ENCODE peak calls at places on chromosome 21, in four cellular contexts. U is uterus, D is lower leg skin, Z is A549. F is an unnamed sample.

GRCh38 chr21:18832081-18832670 is 428.6 kb upstream of the TMPRSS15 start:
- DNase-seq in D (no peak), U (no peak), Z (no peak), F (no peak)

GRCh38 chr21:29372063-29372802 is 73.5 kb downstream of the BACH1 start:
- DNase-seq in U (peak; percentile 33), Z (peak; percentile 50), D (peak; percentile 60), F (peak; percentile 41)

GRCh38 chr21:41213081-41213480 is 45.1 kb downstream of the BACE2 start:
- DNase-seq in D (no peak), U (no peak), Z (no peak), F (no peak)

GRCh38 chr21:18517905-18518566 is 114.5 kb upstream of the TMPRSS15 start:
- DNase-seq in D (no peak), Z (no peak), U (no peak), F (no peak)

GRCh38 chr21:29360799-29361765 is 62.4 kb downstream of the BACH1 start:
- DNase-seq in U (no peak), D (no peak), Z (no peak), F (no peak)

GRCh38 chr21:31180256-31181088 is 142.2 kb upstream of the KRTAP19-8 start:
- DNase-seq in U (no peak), D (no peak), Z (peak; percentile 9), F (peak; percentile 39)

GRCh38 chr21:36209626-36210171 is 53.1 kb downstream of the DOP1B start:
- DNase-seq in Z (no peak), U (no peak), D (peak; percentile 43), F (no peak)

GRCh38 chr21:36235058-36235582 is 78.5 kb downstream of the DOP1B start:
- DNase-seq in D (no peak), Z (no peak), U (no peak), F (no peak)

GRCh38 chr21:39141502-39141901 is 41.7 kb downstream of the PSMG1 start:
- DNase-seq in U (no peak), D (no peak), Z (no peak), F (no peak)

GRCh38 chr21:40760811-40761210 is 86.1 kb downstream of the DSCAM start:
- DNase-seq in D (no peak), Z (no peak), U (no peak), F (no peak)

GRCh38 chr21:36430841-36431240 is 45.6 kb downstream of the CHAF1B start:
- DNase-seq in D (no peak), Z (no peak), U (no peak), F (no peak)

DNA sequence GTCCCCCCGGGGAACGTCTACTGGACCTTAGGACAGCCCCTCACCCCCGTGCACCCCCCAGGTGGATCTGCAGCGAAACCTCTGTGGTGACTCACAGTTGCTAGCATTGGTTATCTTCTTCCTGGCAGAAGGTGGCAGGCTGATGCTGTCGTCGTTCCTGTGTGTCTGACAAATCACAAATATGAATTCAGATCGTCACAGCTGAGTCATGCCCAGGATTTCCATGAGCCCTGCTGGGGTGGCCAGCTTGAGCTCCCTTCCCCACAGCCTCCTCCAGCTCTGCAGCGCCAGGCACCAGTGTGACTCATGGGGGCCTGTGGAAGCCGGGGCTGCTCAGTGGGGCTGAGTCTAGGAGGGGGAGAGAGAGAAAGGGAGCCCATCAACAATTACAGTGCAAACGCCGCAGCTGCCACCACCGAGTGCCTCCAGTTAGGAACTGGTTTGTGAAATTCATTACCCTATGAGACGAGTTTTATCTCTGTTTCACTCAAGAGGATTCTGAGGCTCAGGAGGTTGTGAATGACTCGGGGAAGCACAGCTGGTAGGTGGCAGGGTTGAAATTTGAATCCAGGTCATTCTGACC is 197.9 kb downstream of the DYRK1A start:
- DNase-seq in U (peak; percentile 74), D (peak; percentile 84), Z (peak; percentile 68), F (peak; percentile 98)
- TF ChIP-seq POLR2A in U (no peak), D (no peak), Z (no peak), F (peak; percentile 43)

GRCh38 chr21:10463156-10463555 is 58.2 kb upstream of the TPTE start:
- DNase-seq in U (no peak), Z (no peak), D (no peak), F (no peak)
- TF ChIP-seq POLR2A in U (no peak), Z (no peak), D (no peak), F (no peak)

GRCh38 chr21:33234618-33235520 is 5.1 kb downstream of the IFNAR2 start:
- DNase-seq in U (no peak), Z (no peak), D (no peak), F (no peak)

GRCh38 chr21:33238146-33238545 is 8.4 kb downstream of the IFNAR2 start:
- DNase-seq in U (no peak), Z (no peak), D (no peak), F (no peak)

GRCh38 chr21:33237446-33237845 is 7.7 kb downstream of the IFNAR2 start:
- DNase-seq in D (no peak), Z (no peak), U (no peak), F (no peak)

GRCh38 chr21:33236799-33237198 is 7.1 kb downstream of the IFNAR2 start:
- DNase-seq in Z (no peak), D (no peak), U (no peak), F (no peak)

DNA sequence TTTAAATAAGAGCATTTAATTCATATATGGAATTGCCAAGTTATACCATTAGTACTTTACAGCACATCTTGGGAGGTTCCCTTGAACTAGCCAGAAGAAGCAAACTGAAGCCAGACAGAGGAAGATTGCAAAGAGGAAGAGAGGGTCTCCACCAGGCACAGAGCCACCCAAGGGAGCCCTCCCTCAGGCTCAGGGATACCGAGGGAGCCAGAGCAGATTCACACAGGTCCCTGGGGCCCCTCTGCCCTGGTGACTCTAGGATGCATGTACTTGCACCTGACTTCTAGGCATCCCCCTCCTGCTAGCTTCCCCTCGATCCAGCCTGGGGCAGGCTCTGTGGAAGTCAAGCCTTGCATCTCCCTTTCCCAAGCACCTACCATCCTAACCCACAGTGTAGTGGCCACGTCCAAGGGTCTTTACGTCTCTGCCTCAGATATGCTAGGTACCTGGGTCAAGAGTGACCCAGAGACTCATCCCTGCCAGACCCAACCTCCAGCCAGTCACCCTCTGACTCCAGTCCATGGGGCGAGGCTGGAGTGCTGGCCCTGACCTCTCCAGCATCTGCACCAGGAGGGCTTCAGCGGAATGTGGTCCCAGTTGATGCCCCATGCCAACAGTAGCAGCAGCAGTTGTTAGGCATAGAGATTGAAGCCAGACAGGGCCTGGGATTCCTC is 6.4 kb downstream of the IFNAR2 start:
- DNase-seq in U (no peak), Z (no peak), D (no peak), F (no peak)
- TF ChIP-seq POLR2A in U (no peak), Z (no peak), D (no peak), F (no peak)

GRCh38 chr21:15731243-15731613 is 1.4 kb downstream of the USP25 start:
- DNase-seq in U (no peak), D (no peak), Z (peak; percentile 17), F (peak; percentile 25)
- TF ChIP-seq POLR2A in U (no peak), D (no peak), Z (no peak), F (no peak)

GRCh38 chr21:42880352-42880751 is 1.0 kb upstream of the WDR4 start:
- DNase-seq in D (no peak), U (no peak), Z (no peak), F (no peak)

GRCh38 chr21:42883921-42884320 is 4.6 kb upstream of the WDR4 start:
- DNase-seq in D (no peak), Z (no peak), U (no peak), F (no peak)

GRCh38 chr21:42878678-42878992 is 704 bp downstream of the WDR4 start:
- DNase-seq in Z (no peak), D (peak; percentile 25), U (no peak), F (no peak)

GRCh38 chr21:42878993-42879787 is at the start of gene WDR4:
- DNase-seq in D (peak; percentile 97), U (peak; percentile 98), Z (peak; percentile 93), F (peak; percentile 99)
- TF ChIP-seq POLR2A in D (no peak), U (peak; percentile 55), Z (peak; percentile 88), F (peak; percentile 97)

GRCh38 chr21:43735236-43736091 is 16.5 kb downstream of the PDXK start:
- DNase-seq in U (no peak), Z (no peak), D (no peak), F (no peak)

GRCh38 chr21:43734830-43735229 is 15.9 kb downstream of the PDXK start:
- DNase-seq in U (no peak), Z (no peak), D (no peak), F (no peak)

GRCh38 chr21:43733529-43734071 is 14.7 kb downstream of the PDXK start:
- DNase-seq in D (no peak), U (no peak), Z (no peak), F (no peak)

GRCh38 chr21:43733060-43733459 is 14.1 kb downstream of the PDXK start:
- DNase-seq in D (no peak), U (no peak), Z (no peak), F (no peak)

GRCh38 chr21:43734131-43734634 is 15.3 kb downstream of the PDXK start:
- DNase-seq in D (no peak), U (no peak), Z (no peak), F (no peak)
- TF ChIP-seq POLR2A in D (no peak), U (no peak), Z (no peak), F (no peak)

DNA sequence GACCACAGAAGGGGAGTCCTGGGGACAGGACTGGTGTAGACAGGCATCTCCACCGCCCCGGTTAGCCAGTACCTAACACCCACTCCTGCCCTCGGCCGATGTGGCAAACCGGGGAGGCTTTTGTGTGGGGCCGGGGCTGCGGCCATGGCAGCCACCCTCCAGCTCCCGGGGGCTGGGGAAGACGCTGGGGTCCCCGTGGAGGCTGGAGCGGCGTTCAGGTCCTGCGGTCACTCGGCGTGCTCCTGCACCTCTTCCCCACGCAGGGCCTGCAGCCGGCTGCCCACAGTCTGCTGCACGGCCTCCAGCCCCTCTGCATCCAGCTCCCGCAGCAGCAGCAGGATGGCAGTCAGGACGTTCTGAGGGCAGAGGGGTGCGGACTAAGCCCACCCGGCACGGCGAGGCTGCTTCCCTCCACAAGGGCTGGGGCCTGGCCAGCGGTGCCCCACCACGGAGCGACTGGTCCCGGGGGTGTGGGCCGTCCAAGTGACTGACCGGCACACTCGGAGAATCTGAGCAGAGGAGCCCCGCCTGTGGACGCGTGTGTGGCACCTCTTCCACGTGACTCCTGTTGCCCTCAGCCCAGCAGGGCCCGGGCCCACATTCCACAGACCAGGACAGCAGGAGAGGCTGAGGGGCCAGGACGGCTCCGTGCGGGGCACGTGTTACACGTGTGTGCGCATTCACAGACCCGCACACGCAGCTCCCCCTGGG is 9.1 kb downstream of the CFAP410 start:
- DNase-seq in D (no peak), Z (no peak), U (no peak), F (no peak)
- TF ChIP-seq POLR2A in D (no peak), Z (no peak), U (no peak), F (no peak)

DNA sequence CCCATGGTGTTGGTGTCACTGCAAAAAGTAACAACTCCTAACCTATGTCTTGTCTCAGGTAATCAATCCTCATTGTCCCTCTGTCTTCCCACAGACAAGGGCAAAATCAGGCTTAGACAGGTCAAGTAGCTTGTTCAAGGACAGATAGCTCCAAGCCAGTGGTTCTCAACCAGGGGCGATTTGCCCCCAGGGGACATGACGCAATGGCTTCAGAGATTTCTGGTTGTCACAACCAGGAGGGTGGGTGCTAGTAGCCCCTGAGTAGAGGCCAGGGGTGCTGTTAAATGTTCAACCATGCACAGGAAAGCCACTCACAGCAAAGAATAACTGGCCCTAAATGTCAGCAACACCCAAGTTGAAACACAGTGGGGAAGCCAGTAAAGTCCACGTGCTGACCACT is 178.9 kb downstream of the RUNX1 start:
- DNase-seq in D (no peak), Z (no peak), U (no peak), F (no peak)
- TF ChIP-seq POLR2A in D (no peak), Z (no peak), U (no peak), F (no peak)